ENCODE peak calls at places on chromosomes 2 and 18, in eight cellular contexts. K is uterus, Q is GM10248, P is neural progenitor cell, T is spleen, O is psoas muscle, F is brain microvascular endothelial cell, I is IMR-90. M is an unnamed sample.
A peak's percentile ranks its signal among the peaks of the same experiment; 100 is the strongest.

GRCh38 chr2:5111581-5111980 is 580.6 kb upstream of the SOX11 start:
- DNase-seq in K (no peak), Q (no peak), P (no peak), T (no peak), O (no peak), F (no peak), I (no peak), M (no peak)

GRCh38 chr2:238313289-238313990 is 6.9 kb upstream of the TRAF3IP1 start:
- DNase-seq in K (no peak), Q (no peak), P (no peak), T (no peak), O (no peak), F (no peak), I (no peak), M (no peak)

GRCh38 chr18:48319796-48320638 is 89.2 kb downstream of the ZBTB7C start:
- DNase-seq in K (no peak), Q (no peak), P (no peak), T (no peak), O (no peak), F (peak; percentile 56), I (peak; percentile 35), M (no peak)

GRCh38 chr2:17133052-17133671 is 385.1 kb downstream of the RAD51AP2 start:
- DNase-seq in K (no peak), Q (no peak), P (no peak), T (no peak), O (no peak), F (no peak), I (no peak), M (no peak)

GRCh38 chr2:197107291-197108269 is 181.1 kb upstream of the PGAP1 start:
- DNase-seq in K (peak; percentile 65), Q (no peak), P (no peak), T (no peak), O (peak; percentile 80), F (peak; percentile 56), I (peak; percentile 69), M (no peak)

GRCh38 chr2:52311862-52312261 is 1279.9 kb upstream of the NRXN1 start:
- DNase-seq in K (no peak), Q (no peak), P (peak; percentile 76), T (no peak), O (no peak), F (no peak), I (no peak), M (no peak)

GRCh38 chr2:189115126-189115525 is 64.4 kb downstream of the COL5A2 start:
- DNase-seq in K (no peak), Q (no peak), P (no peak), T (no peak), O (no peak), F (no peak), I (peak; percentile 38), M (no peak)

GRCh38 chr2:234218261-234219180 is 168.0 kb downstream of the SPP2 start:
- DNase-seq in K (no peak), Q (no peak), P (no peak), T (no peak), O (no peak), F (no peak), I (no peak), M (no peak)

GRCh38 chr18:21281611-21282010 is 39.6 kb downstream of the GREB1L start:
- DNase-seq in K (no peak), Q (no peak), P (no peak), T (no peak), O (no peak), F (no peak), I (no peak), M (no peak)

GRCh38 chr2:136407113-136407951 is 289.4 kb upstream of the CXCR4 start:
- DNase-seq in K (no peak), Q (no peak), P (peak; percentile 26), T (no peak), O (no peak), F (no peak), I (no peak), M (no peak)

GRCh38 chr2:164896226-164896625 is 54.6 kb upstream of the COBLL1 start:
- DNase-seq in K (no peak), Q (no peak), P (no peak), T (no peak), O (no peak), F (peak; percentile 27), I (peak; percentile 63), M (no peak)

GRCh38 chr18:57372444-57372843 is 20.1 kb downstream of the ST8SIA3 start:
- DNase-seq in K (no peak), Q (no peak), P (no peak), T (no peak), O (no peak), F (no peak), I (no peak), M (no peak)

GRCh38 chr2:178764097-178764496 is 43.1 kb downstream of the TTN start:
- DNase-seq in K (no peak), Q (no peak), P (no peak), T (no peak), O (no peak), F (no peak), I (no peak), M (no peak)

GRCh38 chr2:55231546-55232083 is 478 bp downstream of the CLHC1 start:
- DNase-seq in K (no peak), Q (no peak), P (no peak), T (peak; percentile 87), O (no peak), F (no peak), I (peak; percentile 10), M (no peak)

DNA sequence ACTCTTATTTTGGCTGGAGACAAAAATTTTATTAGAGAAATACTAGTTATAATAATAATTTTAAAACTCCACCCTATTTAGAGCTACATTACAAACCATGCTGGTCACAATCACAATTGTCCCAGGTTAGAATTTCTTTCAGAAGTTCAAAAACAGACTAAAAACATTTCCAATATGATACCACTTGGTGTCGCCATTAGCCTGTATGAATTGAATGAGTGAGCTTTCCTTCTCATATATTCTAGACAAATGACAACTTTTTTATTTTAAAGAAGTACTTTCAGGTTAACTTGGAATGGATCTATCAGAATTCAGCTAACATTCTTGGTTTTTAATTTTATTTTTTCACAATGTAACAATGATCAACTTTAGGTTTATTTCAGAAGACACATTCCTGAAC is 48.0 kb downstream of the SERPINB8 start:
- DNase-seq in K (no peak), Q (no peak), P (peak; percentile 45), T (no peak), O (no peak), F (no peak), I (peak; percentile 13), M (no peak)
- TF ChIP-seq CTCF in K (no peak), Q (peak; percentile 44), P (peak; percentile 69), T (no peak), O (peak; percentile 44), F (peak; percentile 34), I (peak; percentile 47), M (peak; percentile 62)

GRCh38 chr2:167289651-167290410 is 401.6 kb downstream of the XIRP2 start:
- DNase-seq in K (no peak), Q (no peak), P (no peak), T (no peak), O (no peak), F (peak; percentile 6), I (peak; percentile 39), M (no peak)

GRCh38 chr2:167294031-167294774 is 405.9 kb downstream of the XIRP2 start:
- DNase-seq in K (no peak), Q (peak; percentile 14), P (peak; percentile 68), T (peak; percentile 73), O (peak; percentile 52), F (peak; percentile 8), I (peak; percentile 24), M (no peak)

GRCh38 chr2:167293172-167293781 is 405.0 kb downstream of the XIRP2 start:
- DNase-seq in K (no peak), Q (no peak), P (peak; percentile 59), T (no peak), O (peak; percentile 56), F (peak; percentile 3), I (peak; percentile 16), M (no peak)

GRCh38 chr2:167294775-167295140 is 406.5 kb downstream of the XIRP2 start:
- DNase-seq in K (no peak), Q (no peak), P (no peak), T (no peak), O (no peak), F (no peak), I (peak; percentile 22), M (no peak)

DNA sequence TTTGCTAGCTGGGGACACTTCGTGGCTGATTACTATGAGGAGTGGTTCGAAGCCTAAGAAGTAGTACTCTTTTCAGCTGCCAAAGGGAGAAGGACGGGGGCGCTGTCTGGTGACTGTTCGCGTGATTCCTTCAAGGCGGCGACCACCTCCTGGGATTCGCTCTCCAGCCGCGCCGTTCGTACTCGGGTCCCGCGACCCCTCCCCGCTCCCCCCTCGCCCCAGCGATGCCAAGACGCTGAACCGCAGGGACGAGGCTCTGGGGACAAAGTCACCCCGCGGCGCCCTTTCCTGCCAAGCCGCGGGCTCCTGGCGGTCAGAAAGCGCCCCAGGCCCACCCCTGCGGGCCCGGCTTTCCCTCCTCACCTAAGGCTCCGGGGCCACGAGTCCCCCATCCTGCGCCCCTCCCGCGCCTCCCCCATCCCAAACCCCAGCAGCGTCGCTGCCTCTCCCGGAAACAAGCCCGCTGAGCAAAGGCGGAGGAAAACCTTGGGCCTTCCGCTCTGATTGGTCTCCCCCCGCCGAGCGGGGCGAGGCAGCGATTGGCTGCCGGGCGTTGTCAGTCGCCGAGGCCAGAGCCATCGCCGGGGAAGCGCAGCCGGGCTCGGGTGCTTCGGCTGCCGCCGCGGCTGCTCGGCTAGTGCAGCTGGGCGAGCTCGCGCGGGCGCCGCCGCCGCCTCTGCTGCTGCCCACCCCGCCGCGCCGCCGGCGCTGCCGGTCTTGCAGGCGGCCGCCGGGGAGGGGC is 404.3 kb downstream of the XIRP2 start:
- DNase-seq in K (peak; percentile 61), Q (peak; percentile 88), P (peak; percentile 97), T (peak; percentile 90), O (peak; percentile 92), F (peak; percentile 89), I (peak; percentile 93), M (peak; percentile 97)
- TF ChIP-seq CTCF in K (no peak), Q (no peak), P (peak; percentile 57), T (peak; percentile 31), O (no peak), F (peak; percentile 60), I (peak; percentile 34), M (peak; percentile 66)

GRCh38 chr18:24514439-24514838 is 54.0 kb downstream of the HRH4 start:
- DNase-seq in K (no peak), Q (peak; percentile 44), P (peak; percentile 52), T (no peak), O (no peak), F (peak; percentile 67), I (peak; percentile 54), M (no peak)
- TF ChIP-seq CTCF in K (no peak), Q (peak; percentile 50), P (peak; percentile 64), T (peak; percentile 50), O (peak; percentile 34), F (peak; percentile 60), I (peak; percentile 40), M (peak; percentile 34)

GRCh38 chr18:26470011-26470637 is 78.2 kb downstream of the KCTD1 start:
- DNase-seq in K (no peak), Q (peak; percentile 44), P (peak; percentile 21), T (no peak), O (no peak), F (no peak), I (peak; percentile 73), M (no peak)

GRCh38 chr18:26471826-26472225 is 76.5 kb downstream of the KCTD1 start:
- DNase-seq in K (no peak), Q (no peak), P (no peak), T (no peak), O (no peak), F (no peak), I (no peak), M (no peak)

GRCh38 chr18:26466026-26466425 is 82.3 kb downstream of the KCTD1 start:
- DNase-seq in K (no peak), Q (no peak), P (no peak), T (no peak), O (no peak), F (no peak), I (no peak), M (no peak)

GRCh38 chr18:26471027-26471426 is 77.3 kb downstream of the KCTD1 start:
- DNase-seq in K (no peak), Q (no peak), P (no peak), T (no peak), O (no peak), F (peak; percentile 75), I (peak; percentile 66), M (peak; percentile 21)

GRCh38 chr18:26468931-26469340 is 79.4 kb downstream of the KCTD1 start:
- DNase-seq in K (no peak), Q (peak; percentile 41), P (peak; percentile 69), T (no peak), O (no peak), F (no peak), I (no peak), M (no peak)
- TF ChIP-seq CTCF in K (no peak), Q (peak; percentile 31), P (peak; percentile 64), T (peak; percentile 24), O (peak; percentile 33), F (peak; percentile 82), I (peak; percentile 23), M (peak; percentile 50)

M was measured in osteocyte.